ENCODE peak calls at places on chromosomes 6 and 20, in eight cellular contexts. One of them, this sample, is unnamed.

GRCh38 chr6:5395719-5396118 is 134.4 kb downstream of the FARS2 start:
- DNase-seq in A549: no peak
- DNase-seq in choroid plexus epithelial cell: no peak
- DNase-seq in GM19239: no peak
- DNase-seq in mesenteric fat pad: no peak
- DNase-seq in activated CD4-positive, alpha-beta T cell treated with anti-CD3 and anti-CD28 coated beads, Interleukin-2, amount 50 U/mL, for 24 hours: no peak
- DNase-seq in astrocyte of the hippocampus: no peak
- DNase-seq in adipocyte: no peak
- DNase-seq in this sample: no peak

GRCh38 chr6:158414900-158415299 is 102.6 kb downstream of the TULP4 start:
- DNase-seq in mesenteric fat pad: no peak
- DNase-seq in adipocyte: no peak
- DNase-seq in choroid plexus epithelial cell: peak
- DNase-seq in activated CD4-positive, alpha-beta T cell treated with anti-CD3 and anti-CD28 coated beads, Interleukin-2, amount 50 U/mL, for 24 hours: no peak
- DNase-seq in GM19239: no peak
- DNase-seq in A549: no peak
- DNase-seq in astrocyte of the hippocampus: peak
- DNase-seq in this sample: no peak

GRCh38 chr6:96626749-96627353 is 63.9 kb downstream of the FHL5 start:
- DNase-seq in mesenteric fat pad: no peak
- DNase-seq in activated CD4-positive, alpha-beta T cell treated with anti-CD3 and anti-CD28 coated beads, Interleukin-2, amount 50 U/mL, for 24 hours: no peak
- DNase-seq in adipocyte: peak
- DNase-seq in GM19239: no peak
- DNase-seq in astrocyte of the hippocampus: peak
- DNase-seq in A549: peak
- DNase-seq in choroid plexus epithelial cell: peak
- DNase-seq in this sample: no peak

GRCh38 chr6:166955121-166955864 is 1.1 kb downstream of the RNASET2 start:
- DNase-seq in astrocyte of the hippocampus: peak
- DNase-seq in activated CD4-positive, alpha-beta T cell treated with anti-CD3 and anti-CD28 coated beads, Interleukin-2, amount 50 U/mL, for 24 hours: no peak
- DNase-seq in choroid plexus epithelial cell: no peak
- DNase-seq in GM19239: no peak
- DNase-seq in adipocyte: no peak
- DNase-seq in mesenteric fat pad: peak
- DNase-seq in A549: peak
- DNase-seq in this sample: no peak

GRCh38 chr20:53381568-53382262 is 211.9 kb downstream of the ZNF217 start:
- DNase-seq in A549: no peak
- DNase-seq in astrocyte of the hippocampus: no peak
- DNase-seq in GM19239: no peak
- DNase-seq in mesenteric fat pad: no peak
- DNase-seq in adipocyte: no peak
- DNase-seq in activated CD4-positive, alpha-beta T cell treated with anti-CD3 and anti-CD28 coated beads, Interleukin-2, amount 50 U/mL, for 24 hours: no peak
- DNase-seq in choroid plexus epithelial cell: no peak
- DNase-seq in this sample: no peak

GRCh38 chr6:112416885-112417284 is 69.8 kb downstream of the RFPL4B start:
- DNase-seq in mesenteric fat pad: no peak
- DNase-seq in astrocyte of the hippocampus: no peak
- DNase-seq in A549: no peak
- DNase-seq in choroid plexus epithelial cell: peak
- DNase-seq in activated CD4-positive, alpha-beta T cell treated with anti-CD3 and anti-CD28 coated beads, Interleukin-2, amount 50 U/mL, for 24 hours: no peak
- DNase-seq in adipocyte: peak
- DNase-seq in GM19239: no peak
- DNase-seq in this sample: no peak

GRCh38 chr6:116268589-116269293 is 11.0 kb downstream of the TSPYL1 start:
- DNase-seq in A549: peak
- DNase-seq in activated CD4-positive, alpha-beta T cell treated with anti-CD3 and anti-CD28 coated beads, Interleukin-2, amount 50 U/mL, for 24 hours: no peak
- DNase-seq in choroid plexus epithelial cell: peak
- DNase-seq in astrocyte of the hippocampus: peak
- DNase-seq in GM19239: peak
- DNase-seq in mesenteric fat pad: no peak
- DNase-seq in adipocyte: peak
- DNase-seq in this sample: no peak

GRCh38 chr6:157089258-157089657 is 234.1 kb downstream of the TMEM242 start:
- DNase-seq in choroid plexus epithelial cell: peak
- DNase-seq in adipocyte: peak
- DNase-seq in A549: peak
- DNase-seq in activated CD4-positive, alpha-beta T cell treated with anti-CD3 and anti-CD28 coated beads, Interleukin-2, amount 50 U/mL, for 24 hours: no peak
- DNase-seq in mesenteric fat pad: no peak
- DNase-seq in astrocyte of the hippocampus: peak
- DNase-seq in GM19239: no peak
- DNase-seq in this sample: no peak

GRCh38 chr6:158121335-158121734 is 46.7 kb downstream of the SERAC1 start:
- DNase-seq in astrocyte of the hippocampus: no peak
- DNase-seq in GM19239: no peak
- DNase-seq in adipocyte: no peak
- DNase-seq in mesenteric fat pad: no peak
- DNase-seq in A549: no peak
- DNase-seq in choroid plexus epithelial cell: no peak
- DNase-seq in activated CD4-positive, alpha-beta T cell treated with anti-CD3 and anti-CD28 coated beads, Interleukin-2, amount 50 U/mL, for 24 hours: no peak
- DNase-seq in this sample: no peak

GRCh38 chr20:18705490-18705889 is 108.1 kb upstream of the SCP2D1 start:
- DNase-seq in astrocyte of the hippocampus: peak
- DNase-seq in A549: no peak
- DNase-seq in adipocyte: peak
- DNase-seq in choroid plexus epithelial cell: peak
- DNase-seq in activated CD4-positive, alpha-beta T cell treated with anti-CD3 and anti-CD28 coated beads, Interleukin-2, amount 50 U/mL, for 24 hours: no peak
- DNase-seq in GM19239: no peak
- DNase-seq in mesenteric fat pad: no peak
- DNase-seq in this sample: no peak

GRCh38 chr20:24698189-24698588 is 228.8 kb downstream of the SYNDIG1 start:
- DNase-seq in astrocyte of the hippocampus: no peak
- DNase-seq in GM19239: no peak
- DNase-seq in A549: no peak
- DNase-seq in adipocyte: no peak
- DNase-seq in mesenteric fat pad: peak
- DNase-seq in choroid plexus epithelial cell: no peak
- DNase-seq in activated CD4-positive, alpha-beta T cell treated with anti-CD3 and anti-CD28 coated beads, Interleukin-2, amount 50 U/mL, for 24 hours: no peak
- DNase-seq in this sample: no peak

GRCh38 chr6:147974376-147974775 is 368.3 kb upstream of the SASH1 start:
- DNase-seq in adipocyte: peak
- DNase-seq in GM19239: no peak
- DNase-seq in choroid plexus epithelial cell: peak
- DNase-seq in A549: peak
- DNase-seq in mesenteric fat pad: no peak
- DNase-seq in astrocyte of the hippocampus: peak
- DNase-seq in activated CD4-positive, alpha-beta T cell treated with anti-CD3 and anti-CD28 coated beads, Interleukin-2, amount 50 U/mL, for 24 hours: no peak
- DNase-seq in this sample: no peak

GRCh38 chr6:16361861-16362260 is 123.5 kb downstream of the GMPR start:
- DNase-seq in activated CD4-positive, alpha-beta T cell treated with anti-CD3 and anti-CD28 coated beads, Interleukin-2, amount 50 U/mL, for 24 hours: no peak
- DNase-seq in choroid plexus epithelial cell: no peak
- DNase-seq in A549: no peak
- DNase-seq in GM19239: no peak
- DNase-seq in adipocyte: no peak
- DNase-seq in astrocyte of the hippocampus: no peak
- DNase-seq in mesenteric fat pad: no peak
- DNase-seq in this sample: no peak

GRCh38 chr6:136897071-136897470 is 25.0 kb upstream of the SLC35D3 start:
- DNase-seq in astrocyte of the hippocampus: no peak
- DNase-seq in activated CD4-positive, alpha-beta T cell treated with anti-CD3 and anti-CD28 coated beads, Interleukin-2, amount 50 U/mL, for 24 hours: no peak
- DNase-seq in choroid plexus epithelial cell: no peak
- DNase-seq in mesenteric fat pad: no peak
- DNase-seq in GM19239: no peak
- DNase-seq in adipocyte: no peak
- DNase-seq in A549: no peak
- DNase-seq in this sample: no peak

GRCh38 chr20:21181028-21181427 is 55.1 kb downstream of the KIZ start:
- DNase-seq in astrocyte of the hippocampus: no peak
- DNase-seq in A549: no peak
- DNase-seq in activated CD4-positive, alpha-beta T cell treated with anti-CD3 and anti-CD28 coated beads, Interleukin-2, amount 50 U/mL, for 24 hours: no peak
- DNase-seq in choroid plexus epithelial cell: no peak
- DNase-seq in mesenteric fat pad: no peak
- DNase-seq in GM19239: no peak
- DNase-seq in adipocyte: no peak
- DNase-seq in this sample: no peak

GRCh38 chr6:116386581-116387299 is 16.0 kb downstream of the DSE start:
- DNase-seq in mesenteric fat pad: no peak
- DNase-seq in choroid plexus epithelial cell: peak
- DNase-seq in GM19239: no peak
- DNase-seq in activated CD4-positive, alpha-beta T cell treated with anti-CD3 and anti-CD28 coated beads, Interleukin-2, amount 50 U/mL, for 24 hours: no peak
- DNase-seq in A549: peak
- DNase-seq in adipocyte: peak
- DNase-seq in astrocyte of the hippocampus: peak
- DNase-seq in this sample: no peak

GRCh38 chr6:104472245-104472644 is 387.5 kb downstream of the HACE1 start:
- DNase-seq in astrocyte of the hippocampus: no peak
- DNase-seq in mesenteric fat pad: no peak
- DNase-seq in adipocyte: no peak
- DNase-seq in GM19239: no peak
- DNase-seq in choroid plexus epithelial cell: no peak
- DNase-seq in activated CD4-positive, alpha-beta T cell treated with anti-CD3 and anti-CD28 coated beads, Interleukin-2, amount 50 U/mL, for 24 hours: no peak
- DNase-seq in A549: no peak
- DNase-seq in this sample: no peak

GRCh38 chr6:160238234-160238633 is 20.4 kb downstream of the SLC22A2 start:
- DNase-seq in activated CD4-positive, alpha-beta T cell treated with anti-CD3 and anti-CD28 coated beads, Interleukin-2, amount 50 U/mL, for 24 hours: no peak
- DNase-seq in mesenteric fat pad: no peak
- DNase-seq in choroid plexus epithelial cell: no peak
- DNase-seq in GM19239: no peak
- DNase-seq in adipocyte: no peak
- DNase-seq in A549: no peak
- DNase-seq in astrocyte of the hippocampus: peak
- DNase-seq in this sample: no peak

GRCh38 chr20:40339661-40340449 is 349.2 kb downstream of the MAFB start:
- DNase-seq in astrocyte of the hippocampus: no peak
- DNase-seq in mesenteric fat pad: no peak
- DNase-seq in adipocyte: no peak
- DNase-seq in A549: no peak
- DNase-seq in activated CD4-positive, alpha-beta T cell treated with anti-CD3 and anti-CD28 coated beads, Interleukin-2, amount 50 U/mL, for 24 hours: no peak
- DNase-seq in GM19239: no peak
- DNase-seq in choroid plexus epithelial cell: no peak
- DNase-seq in this sample: no peak